ENCODE peak calls at places on chromosomes 1 and 21, in four cellular contexts. X, Y, T and V are unnamed samples.

GRCh38 chr1:170261669-170262068 is 115.9 kb downstream of the NTMT2 start:
- DNase-seq in X (no peak), Y (no peak), T (no peak), V (no peak)

GRCh38 chr21:26846036-26846931 is 1.1 kb upstream of the ADAMTS1 start:
- DNase-seq in X (peak; percentile 80), Y (peak; percentile 38), T (peak; percentile 66), V (no peak)

GRCh38 chr1:67616394-67616985 is 68.5 kb upstream of the GADD45A start:
- DNase-seq in X (no peak), Y (no peak), T (no peak), V (no peak)

GRCh38 chr1:195516036-195516435 is 1092.2 kb downstream of the KCNT2 start:
- DNase-seq in X (no peak), Y (no peak), T (no peak), V (no peak)

GRCh38 chr1:8342325-8342724 is 24.4 kb downstream of the SLC45A1 start:
- DNase-seq in X (no peak), Y (no peak), T (no peak), V (no peak)

GRCh38 chr1:15870421-15870820 is 22.9 kb downstream of the SPEN start:
- DNase-seq in X (no peak), Y (no peak), T (no peak), V (no peak)

GRCh38 chr1:19028110-19028509 is 71.6 kb upstream of the IFFO2 start:
- DNase-seq in X (no peak), Y (no peak), T (peak; percentile 8), V (no peak)

GRCh38 chr1:202835548-202836072 is 24.9 kb downstream of the PCAT6 start:
- DNase-seq in X (peak; percentile 36), Y (no peak), T (no peak), V (no peak)

GRCh38 chr1:34970220-34970735 is 14.9 kb downstream of the TMEM35B start:
- DNase-seq in X (no peak), Y (no peak), T (no peak), V (no peak)

GRCh38 chr1:193348126-193349045 is 162.0 kb upstream of the B3GALT2 start:
- DNase-seq in X (peak; percentile 28), Y (no peak), T (no peak), V (no peak)

GRCh38 chr1:203095061-203095690 is 9.4 kb upstream of the MYOG start:
- DNase-seq in X (no peak), Y (no peak), T (no peak), V (no peak)

GRCh38 chr1:201384406-201384782 is 6.9 kb upstream of the TNNT2 start:
- DNase-seq in X (no peak), Y (no peak), T (no peak), V (no peak)

GRCh38 chr1:77664923-77665516 is 17.4 kb downstream of the ZZZ3 start:
- DNase-seq in X (no peak), Y (no peak), T (no peak), V (no peak)

GRCh38 chr1:225651872-225652725 is 824 bp downstream of the ENAH start:
- DNase-seq in X (peak; percentile 63), Y (no peak), T (peak; percentile 32), V (peak; percentile 43)